ENCODE peak calls at places on chromosomes 13 and 19, in five cellular contexts. Q is suprapubic skin, Z is tibial nerve, I is transverse colon, H is ovary. G is an unnamed sample.

GRCh38 chr13:23618341-23618740 is 48.1 kb downstream of the TNFRSF19 start:
- DNase-seq in Z (no peak), I (no peak), Q (no peak), H (no peak), G (no peak)

GRCh38 chr13:41139296-41139966 is 6.8 kb upstream of the KBTBD6 start:
- DNase-seq in H (no peak), Z (no peak), Q (no peak), I (no peak), G (no peak)

GRCh38 chr13:94210826-94211225 is 268.7 kb downstream of the DCT start:
- DNase-seq in Z (no peak), H (no peak), Q (no peak), I (no peak), G (no peak)

GRCh38 chr19:2507109-2507508 is 31.2 kb downstream of the GADD45B start:
- DNase-seq in Q (no peak), H (no peak), I (peak), Z (no peak), G (no peak)

GRCh38 chr13:36666482-36667264 is 7.1 kb upstream of the SERTM1 start:
- DNase-seq in Q (no peak), I (no peak), Z (no peak), H (no peak), G (no peak)

GRCh38 chr19:27777726-27778125 is 1435.2 kb downstream of the UQCRFS1 start:
- DNase-seq in Z (no peak), Q (no peak), H (no peak), I (no peak), G (no peak)

GRCh38 chr19:34269968-34270621 is 15.7 kb downstream of the GARRE1 start:
- DNase-seq in H (peak), I (peak), Q (no peak), Z (no peak), G (no peak)

GRCh38 chr19:38229585-38230073 is 5.6 kb upstream of the DPF1 start:
- DNase-seq in I (peak), Q (no peak), H (no peak), Z (no peak), G (no peak)

GRCh38 chr13:42957881-42958280 is 34.2 kb downstream of the EPSTI1 start:
- DNase-seq in I (no peak), Q (no peak), Z (no peak), H (no peak), G (no peak)

GRCh38 chr19:39937094-39937493 is 2.7 kb upstream of the FCGBP start:
- DNase-seq in Z (no peak), H (no peak), Q (no peak), I (no peak), G (no peak)

GRCh38 chr19:5692785-5693194 is 2.7 kb downstream of the RPL36 start:
- DNase-seq in I (no peak), Z (no peak), Q (no peak), H (peak), G (no peak)

GRCh38 chr13:75637101-75637774 is 1.1 kb downstream of the LMO7 start:
- DNase-seq in Z (no peak), Q (no peak), H (no peak), I (no peak), G (no peak)

GRCh38 chr13:97353927-97354326 is 80.0 kb upstream of the RAP2A start:
- DNase-seq in Q (no peak), H (no peak), Z (no peak), I (no peak), G (no peak)

DNA sequence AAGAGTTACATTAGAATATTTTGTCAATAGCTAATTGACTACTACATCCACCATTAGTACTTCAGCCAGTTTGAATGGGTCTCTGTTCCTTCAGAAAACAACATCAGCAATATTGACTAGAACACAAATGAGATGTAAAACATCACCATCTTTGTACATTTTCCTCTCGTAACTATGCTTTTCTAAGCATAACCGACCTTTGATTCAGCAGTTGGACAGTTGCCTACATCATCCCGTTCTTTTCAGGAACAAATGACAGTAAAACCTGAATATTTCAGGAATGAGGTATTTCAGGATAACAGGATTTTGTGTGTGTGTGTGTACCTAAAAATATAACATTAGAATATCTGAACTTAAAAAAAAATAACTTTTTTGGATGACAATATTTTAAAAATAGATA is 60.9 kb downstream of the STARD13 start:
- DNase-seq in I (no peak), Z (no peak), Q (no peak), H (no peak), G (no peak)
- TF ChIP-seq POLR2A in I (no peak), Z (no peak), Q (no peak), H (no peak), G (no peak)

DNA sequence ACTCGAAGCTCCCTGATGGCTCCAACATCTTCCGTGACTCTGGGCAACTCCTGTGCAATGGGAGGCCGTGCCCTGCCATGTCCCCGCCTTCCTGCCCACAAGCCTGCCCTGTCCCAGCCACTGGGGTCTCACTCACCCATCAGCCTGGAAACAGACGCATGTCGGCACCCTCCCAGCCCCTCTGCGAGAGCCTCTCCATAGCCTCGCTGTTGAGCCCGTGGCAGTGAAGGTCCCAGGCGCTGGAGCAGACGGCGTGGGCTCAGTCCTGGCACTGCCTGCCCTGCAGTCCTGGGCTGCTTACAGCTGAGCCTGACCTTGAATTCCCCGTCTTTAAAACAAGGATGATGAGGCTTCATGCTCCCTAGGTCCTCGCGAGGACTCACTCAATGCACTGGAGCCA is 37.0 kb downstream of the MCF2L start:
- DNase-seq in I (no peak), Z (no peak), Q (no peak), H (no peak), G (no peak)
- TF ChIP-seq CTCF in I (no peak), Z (no peak), Q (no peak), H (no peak), G (no peak)

DNA sequence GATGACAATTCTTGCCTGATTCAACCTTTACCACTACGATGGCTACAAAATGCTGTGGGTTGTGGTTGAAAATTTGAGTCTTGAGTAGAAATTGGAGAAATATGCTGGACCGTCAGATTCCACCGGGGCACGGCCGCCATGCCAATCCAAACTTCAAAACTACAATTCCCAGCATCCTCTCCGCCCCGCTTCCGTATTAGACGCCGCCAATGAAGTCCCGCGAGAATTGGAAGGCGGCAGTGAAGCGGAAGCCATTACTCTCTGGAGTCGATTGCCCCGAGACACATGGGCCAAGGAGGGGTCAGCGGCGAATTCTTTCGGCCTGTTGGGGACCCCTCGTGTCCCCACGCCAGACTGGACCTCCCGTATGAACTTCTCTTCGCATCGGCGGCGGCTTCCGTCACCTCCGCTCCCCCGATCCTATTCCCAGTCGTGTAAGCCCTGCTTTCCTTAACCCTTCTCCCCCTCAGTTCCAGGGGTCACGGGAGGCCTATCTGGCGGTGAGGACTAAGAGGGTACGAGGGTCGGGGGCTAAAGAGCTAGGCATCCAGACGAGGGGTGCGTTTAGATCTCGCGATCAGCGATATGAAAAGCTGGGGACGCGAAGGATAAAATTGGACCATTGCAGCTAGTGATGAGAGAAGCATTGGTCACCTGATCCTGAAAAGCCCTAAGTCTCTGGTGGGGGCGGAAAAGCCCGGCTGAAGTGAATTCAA is at the start of gene ZNF317:
- DNase-seq in Q (peak), H (peak), Z (peak), I (peak), G (peak)
- TF ChIP-seq EP300 in Q (no peak), H (no peak), Z (peak), I (no peak), G (no peak)

DNA sequence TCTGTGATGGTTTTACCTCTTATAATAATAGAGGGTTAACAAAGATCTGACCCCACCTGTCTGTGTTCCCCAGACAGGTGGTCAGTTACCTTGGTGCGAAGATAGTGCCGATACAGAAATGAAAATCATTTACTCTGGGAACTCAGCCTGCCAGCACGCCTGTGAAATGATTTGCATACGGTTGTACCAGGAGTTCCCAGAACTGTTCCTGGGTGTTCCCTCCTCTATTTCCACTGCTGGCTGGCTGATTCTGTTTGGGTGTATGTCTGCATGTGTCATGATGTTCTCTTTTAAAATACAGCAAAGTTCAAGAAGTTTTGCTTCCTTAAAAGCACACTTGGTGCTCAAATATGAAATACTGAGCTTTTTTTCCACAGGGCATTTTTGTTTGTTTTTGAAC is 527.1 kb downstream of the FGF9 start:
- DNase-seq in Q (no peak), H (no peak), Z (no peak), I (peak), G (peak)
- TF ChIP-seq POLR2A in Q (no peak), H (no peak), Z (no peak), I (no peak), G (no peak)

GRCh38 chr13:109500146-109500773 is 286.1 kb downstream of the IRS2 start:
- DNase-seq in Q (no peak), I (no peak), Z (no peak), H (peak), G (no peak)
- TF ChIP-seq CTCF in Q (no peak), I (no peak), Z (no peak), H (no peak), G (no peak)

GRCh38 chr13:24984134-24984533 is 111.8 kb upstream of the PABPC3 start:
- DNase-seq in I (no peak), Z (no peak), Q (no peak), H (no peak), G (no peak)

GRCh38 chr13:24985102-24985501 is 110.8 kb upstream of the PABPC3 start:
- DNase-seq in H (no peak), Z (no peak), I (no peak), Q (no peak), G (no peak)

GRCh38 chr13:24986826-24987225 is 109.1 kb upstream of the PABPC3 start:
- DNase-seq in Q (no peak), I (no peak), H (no peak), Z (no peak), G (no peak)

GRCh38 chr13:24982333-24982999 is 113.5 kb upstream of the PABPC3 start:
- DNase-seq in Q (no peak), I (peak), Z (no peak), H (no peak), G (no peak)

GRCh38 chr13:24983094-24983493 is 112.8 kb upstream of the PABPC3 start:
- DNase-seq in Z (no peak), Q (no peak), I (no peak), H (no peak), G (no peak)
- TF ChIP-seq EP300 in Z (no peak), Q (no peak), I (no peak), H (no peak), G (no peak)

GRCh38 chr13:110340812-110341444 is 33.8 kb downstream of the COL4A2 start:
- DNase-seq in I (peak), H (peak), Z (peak), Q (no peak), G (peak)
- TF ChIP-seq POLR2A in I (peak), H (no peak), Z (no peak), Q (peak), G (no peak)